ENCODE peak calls at places on chromosome 5, in nine cellular contexts. E, M, H, W, Y, I, T, C and O are unnamed samples.

GRCh38 chr5:157554180-157555030 is 21.2 kb downstream of the ADAM19 start:
- DNase-seq in M (no peak), H (no peak), E (no peak), W (no peak), T (no peak), I (no peak), Y (no peak), C (no peak), O (no peak)

GRCh38 chr5:142735323-142736246 is 34.6 kb upstream of the ARHGAP26 start:
- DNase-seq in M (no peak), I (no peak), W (no peak), C (no peak), Y (no peak), T (no peak), H (no peak), E (no peak), O (no peak)

GRCh38 chr5:132462856-132463745 is 27.5 kb downstream of the IRF1 start:
- DNase-seq in E (no peak), I (peak; percentile 35), T (peak; percentile 20), H (no peak), M (no peak), C (no peak), W (no peak), Y (no peak), O (no peak)

GRCh38 chr5:175895701-175896102 is 24.3 kb downstream of the CPLX2 start:
- DNase-seq in H (no peak), T (no peak), M (no peak), I (no peak), Y (no peak), E (peak; percentile 32), C (no peak), W (no peak), O (no peak)

GRCh38 chr5:92795633-92796032 is 785.4 kb downstream of the NR2F1-AS1 start:
- DNase-seq in C (no peak), W (no peak), Y (no peak), M (no peak), H (no peak), E (no peak), I (no peak), T (no peak), O (no peak)

GRCh38 chr5:82287625-82288024 is 9.5 kb upstream of the RPS23 start:
- DNase-seq in W (no peak), Y (no peak), C (no peak), T (no peak), E (no peak), H (no peak), I (no peak), M (no peak), O (no peak)

GRCh38 chr5:16687898-16688297 is 71.1 kb upstream of the RETREG1 start:
- DNase-seq in Y (no peak), I (no peak), C (no peak), W (no peak), M (no peak), E (no peak), H (no peak), T (no peak), O (no peak)

GRCh38 chr5:675876-676698 is 17.1 kb downstream of the TPPP start:
- DNase-seq in W (no peak), E (no peak), Y (peak; percentile 4), H (no peak), C (no peak), T (peak; percentile 12), M (no peak), I (peak; percentile 50), O (no peak)

GRCh38 chr5:58683567-58683966 is 100.7 kb downstream of the RAB3C start:
- DNase-seq in I (no peak), M (no peak), W (no peak), Y (no peak), C (no peak), H (no peak), T (no peak), E (no peak), O (no peak)

GRCh38 chr5:96703985-96704384 is 41.8 kb downstream of the CAST start:
- DNase-seq in T (no peak), H (no peak), E (no peak), M (no peak), I (no peak), C (no peak), Y (no peak), W (no peak), O (no peak)

GRCh38 chr5:151643385-151643784 is 43.3 kb downstream of the SPARC start:
- DNase-seq in I (no peak), H (no peak), C (no peak), M (no peak), E (no peak), Y (no peak), W (no peak), T (no peak), O (no peak)

GRCh38 chr5:180135967-180136641 is 64.5 kb upstream of the RNF130 start:
- DNase-seq in C (no peak), M (no peak), Y (no peak), T (no peak), E (no peak), W (no peak), H (no peak), I (no peak), O (no peak)

GRCh38 chr5:766666-767431 is 17.7 kb downstream of the ZDHHC11B start:
- DNase-seq in M (no peak), T (no peak), C (no peak), W (no peak), I (peak; percentile 54), Y (no peak), E (peak; percentile 26), H (no peak), O (no peak)

GRCh38 chr5:122600924-122601323 is 174.0 kb upstream of the SNX2 start:
- DNase-seq in M (no peak), W (no peak), E (no peak), C (no peak), T (no peak), Y (no peak), I (no peak), H (no peak), O (no peak)

GRCh38 chr5:32501071-32501470 is 56.5 kb upstream of the ZFR start:
- DNase-seq in I (no peak), M (no peak), H (no peak), C (no peak), T (no peak), Y (no peak), W (no peak), E (no peak), O (no peak)
- H3K4me3 ChIP-seq in I (no peak overlapping the region), M (no peak overlapping the region), H (no peak overlapping the region), C (no peak overlapping the region), T (no peak overlapping the region), Y (no peak overlapping the region), W (no peak overlapping the region), E (no peak overlapping the region), O (no peak overlapping the region)

DNA sequence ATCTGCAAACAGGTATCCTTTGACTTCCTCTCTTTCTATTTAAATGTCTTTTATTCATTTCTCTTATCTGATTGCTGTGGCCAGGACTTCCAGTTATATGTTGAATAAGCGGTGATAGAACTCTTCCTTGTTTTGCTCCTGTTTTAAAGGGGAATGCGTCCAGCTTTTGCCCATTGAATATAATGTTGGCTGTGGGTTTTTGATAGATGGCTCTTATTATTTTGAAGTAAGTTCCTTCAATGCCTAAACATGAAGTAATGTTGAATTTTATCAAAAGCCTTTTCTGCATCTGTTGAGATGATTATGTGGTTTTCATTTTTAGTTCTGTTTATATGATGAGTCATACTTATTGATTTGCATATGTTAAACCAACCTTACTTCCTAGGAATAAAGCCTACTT is 300.5 kb upstream of the CTNND2 start:
- DNase-seq in C (no peak), H (no peak), E (no peak), T (no peak), Y (no peak), M (no peak), W (peak; percentile 78), I (no peak), O (no peak)
- H3K9me3 ChIP-seq in C (peaks cover 4% of the 10 kb centered on the region), H (peaks cover 5% of the 10 kb centered on the region), E (no peaks in the 10 kb centered on the region), T (no peaks in the 10 kb centered on the region), Y (no peaks in the 10 kb centered on the region), M (no peaks in the 10 kb centered on the region), W (no peaks in the 10 kb centered on the region), I (no peaks in the 10 kb centered on the region), O (no peaks in the 10 kb centered on the region)

DNA sequence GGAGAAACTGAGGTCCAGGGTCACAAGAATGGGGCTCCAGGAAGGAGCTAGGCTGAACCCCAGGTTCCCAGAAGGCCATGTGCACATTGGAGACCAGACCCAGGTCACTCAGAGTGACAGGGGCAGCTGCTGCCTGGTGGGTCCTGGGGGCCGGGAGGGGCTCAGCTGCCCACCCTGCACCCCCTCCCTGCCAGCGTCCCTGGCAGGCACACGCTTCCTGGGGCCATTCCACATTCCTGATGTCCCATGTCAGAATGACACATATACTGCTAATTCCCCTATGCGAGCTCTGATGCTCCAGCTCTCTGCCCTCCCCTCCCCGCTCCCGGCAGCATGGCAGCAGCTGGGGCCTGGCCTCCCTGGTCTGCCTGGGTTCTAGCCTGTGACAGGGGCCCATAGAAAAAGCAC is 14.0 kb downstream of the FGFR4 start:
- DNase-seq in C (no peak), Y (no peak), T (no peak), I (no peak), E (no peak), W (no peak), M (no peak), H (no peak), O (no peak)
- H3K4me3 ChIP-seq in C (no peak overlapping the region), Y (no peak overlapping the region), T (no peak overlapping the region), I (no peak overlapping the region), E (no peak overlapping the region), W (no peak overlapping the region), M (no peak overlapping the region), H (no peak overlapping the region), O (no peak overlapping the region)

GRCh38 chr5:165460911-165461310 is 1955.5 kb downstream of the MAT2B start:
- DNase-seq in H (no peak), I (no peak), C (no peak), Y (no peak), M (no peak), E (no peak), T (no peak), W (peak; percentile 9), O (no peak)

GRCh38 chr5:165457854-165458481 is 1952.5 kb downstream of the MAT2B start:
- DNase-seq in E (no peak), I (no peak), W (peak; percentile 36), Y (peak; percentile 45), M (peak; percentile 26), H (peak; percentile 31), C (no peak), T (no peak), O (no peak)

GRCh38 chr5:165459232-165459631 is 1953.8 kb downstream of the MAT2B start:
- DNase-seq in E (no peak), T (no peak), W (peak; percentile 2), C (no peak), M (no peak), Y (no peak), H (no peak), I (no peak), O (no peak)
- H3K9me3 ChIP-seq in E (no peaks in the 10 kb centered on the region), T (no peaks in the 10 kb centered on the region), W (no peaks in the 10 kb centered on the region), C (no peaks in the 10 kb centered on the region), M (no peaks in the 10 kb centered on the region), Y (no peaks in the 10 kb centered on the region), H (no peaks in the 10 kb centered on the region), I (no peaks in the 10 kb centered on the region), O (no peaks in the 10 kb centered on the region)